ENCODE peak calls at places on chromosome 21, in six cellular contexts. One of them, this sample, is unnamed.
A peak's percentile ranks its signal among the peaks of the same experiment; 100 is the strongest.

GRCh38 chr21:26966360-26966977 is 419 bp downstream of the ADAMTS5 start:
- DNase-seq in PC-3: no peak
- DNase-seq in OCI-LY7: no peak
- DNase-seq in hepatocyte: peak; percentile 25
- DNase-seq in GM23338: peak; percentile 50
- DNase-seq in neural progenitor cell: no peak
- DNase-seq in this sample: no peak

GRCh38 chr21:15514073-15514946 is 215.5 kb upstream of the USP25 start:
- DNase-seq in GM23338: no peak
- DNase-seq in OCI-LY7: peak; percentile 84
- DNase-seq in neural progenitor cell: no peak
- DNase-seq in PC-3: no peak
- DNase-seq in hepatocyte: peak; percentile 40
- DNase-seq in this sample: no peak

GRCh38 chr21:26064506-26064905 is 106.1 kb downstream of the APP start:
- DNase-seq in PC-3: no peak
- DNase-seq in hepatocyte: no peak
- DNase-seq in GM23338: peak; percentile 65
- DNase-seq in neural progenitor cell: peak; percentile 31
- DNase-seq in OCI-LY7: no peak
- DNase-seq in this sample: no peak

GRCh38 chr21:43023175-43023574 is 48.8 kb downstream of the PKNOX1 start:
- DNase-seq in GM23338: no peak
- DNase-seq in hepatocyte: no peak
- DNase-seq in OCI-LY7: no peak
- DNase-seq in neural progenitor cell: no peak
- DNase-seq in PC-3: no peak
- DNase-seq in this sample: no peak

GRCh38 chr21:31072486-31072885 is 34.2 kb upstream of the KRTAP19-8 start:
- DNase-seq in hepatocyte: no peak
- DNase-seq in neural progenitor cell: no peak
- DNase-seq in GM23338: no peak
- DNase-seq in OCI-LY7: no peak
- DNase-seq in PC-3: no peak
- DNase-seq in this sample: no peak

GRCh38 chr21:15430577-15430976 is 299.2 kb upstream of the USP25 start:
- DNase-seq in hepatocyte: no peak
- DNase-seq in PC-3: no peak
- DNase-seq in OCI-LY7: no peak
- DNase-seq in GM23338: no peak
- DNase-seq in neural progenitor cell: no peak
- DNase-seq in this sample: no peak

GRCh38 chr21:42013338-42013737 is 3.2 kb upstream of the ZBTB21 start:
- DNase-seq in GM23338: no peak
- DNase-seq in OCI-LY7: no peak
- DNase-seq in hepatocyte: no peak
- DNase-seq in PC-3: no peak
- DNase-seq in neural progenitor cell: no peak
- DNase-seq in this sample: no peak

GRCh38 chr21:38989745-38990423 is 184.2 kb downstream of the ETS2 start:
- DNase-seq in PC-3: peak; percentile 48
- DNase-seq in OCI-LY7: no peak
- DNase-seq in GM23338: no peak
- DNase-seq in hepatocyte: peak; percentile 88
- DNase-seq in neural progenitor cell: peak; percentile 57
- DNase-seq in this sample: peak; percentile 55

GRCh38 chr21:31262728-31263127 is 81.3 kb downstream of the TIAM1 start:
- DNase-seq in PC-3: no peak
- DNase-seq in OCI-LY7: no peak
- DNase-seq in neural progenitor cell: no peak
- DNase-seq in GM23338: no peak
- DNase-seq in hepatocyte: no peak
- DNase-seq in this sample: no peak

GRCh38 chr21:15564907-15565306 is 164.9 kb upstream of the USP25 start:
- DNase-seq in PC-3: no peak
- DNase-seq in hepatocyte: peak; percentile 59
- DNase-seq in OCI-LY7: no peak
- DNase-seq in GM23338: no peak
- DNase-seq in neural progenitor cell: peak; percentile 8
- DNase-seq in this sample: no peak

GRCh38 chr21:41835711-41836154 is 43.4 kb downstream of the PRDM15 start:
- DNase-seq in hepatocyte: no peak
- DNase-seq in OCI-LY7: peak; percentile 79
- DNase-seq in GM23338: no peak
- DNase-seq in PC-3: no peak
- DNase-seq in neural progenitor cell: no peak
- DNase-seq in this sample: no peak

GRCh38 chr21:38747796-38748195 is 57.9 kb upstream of the ETS2 start:
- DNase-seq in neural progenitor cell: no peak
- DNase-seq in hepatocyte: no peak
- DNase-seq in OCI-LY7: no peak
- DNase-seq in PC-3: no peak
- DNase-seq in GM23338: no peak
- DNase-seq in this sample: no peak

GRCh38 chr21:44300262-44300959 is 558 bp downstream of the PFKL start:
- DNase-seq in GM23338: peak; percentile 61
- DNase-seq in neural progenitor cell: peak; percentile 60
- DNase-seq in PC-3: peak; percentile 57
- DNase-seq in hepatocyte: peak; percentile 88
- DNase-seq in OCI-LY7: peak; percentile 70
- DNase-seq in this sample: no peak

GRCh38 chr21:30615199-30615598 is 1.0 kb upstream of the KRTAP20-1 start:
- DNase-seq in hepatocyte: no peak
- DNase-seq in GM23338: no peak
- DNase-seq in neural progenitor cell: no peak
- DNase-seq in PC-3: no peak
- DNase-seq in OCI-LY7: no peak
- DNase-seq in this sample: no peak

GRCh38 chr21:44666401-44667320 is at the start of gene KRTAP12-2:
- DNase-seq in GM23338: no peak
- DNase-seq in PC-3: peak; percentile 61
- DNase-seq in hepatocyte: no peak
- DNase-seq in neural progenitor cell: no peak
- DNase-seq in OCI-LY7: no peak
- DNase-seq in this sample: no peak

GRCh38 chr21:38979271-38980196 is 173.8 kb downstream of the ETS2 start:
- DNase-seq in GM23338: peak; percentile 83
- DNase-seq in PC-3: peak; percentile 35
- DNase-seq in neural progenitor cell: peak; percentile 33
- DNase-seq in hepatocyte: peak; percentile 26
- DNase-seq in OCI-LY7: no peak
- DNase-seq in this sample: no peak

GRCh38 chr21:39341249-39341923 is 7.5 kb downstream of the HMGN1 start:
- DNase-seq in hepatocyte: no peak
- DNase-seq in OCI-LY7: no peak
- DNase-seq in PC-3: no peak
- DNase-seq in GM23338: no peak
- DNase-seq in neural progenitor cell: no peak
- DNase-seq in this sample: no peak

GRCh38 chr21:37074546-37074945 is 1.5 kb downstream of the TTC3 start:
- DNase-seq in neural progenitor cell: no peak
- DNase-seq in hepatocyte: no peak
- DNase-seq in PC-3: no peak
- DNase-seq in OCI-LY7: no peak
- DNase-seq in GM23338: no peak
- DNase-seq in this sample: no peak

GRCh38 chr21:17044696-17045095 is 468.1 kb upstream of the CXADR start:
- DNase-seq in OCI-LY7: no peak
- DNase-seq in neural progenitor cell: no peak
- DNase-seq in PC-3: no peak
- DNase-seq in hepatocyte: no peak
- DNase-seq in GM23338: no peak
- DNase-seq in this sample: no peak

GRCh38 chr21:42568834-42569731 is 55.4 kb downstream of the SLC37A1 start:
- DNase-seq in PC-3: no peak
- DNase-seq in neural progenitor cell: no peak
- DNase-seq in hepatocyte: no peak
- DNase-seq in OCI-LY7: no peak
- DNase-seq in GM23338: no peak
- DNase-seq in this sample: no peak

GRCh38 chr21:16535100-16535418 is 805.3 kb downstream of the USP25 start:
- DNase-seq in hepatocyte: no peak
- DNase-seq in neural progenitor cell: peak; percentile 8
- DNase-seq in GM23338: no peak
- DNase-seq in OCI-LY7: no peak
- DNase-seq in PC-3: peak; percentile 13
- DNase-seq in this sample: peak; percentile 11

DNA sequence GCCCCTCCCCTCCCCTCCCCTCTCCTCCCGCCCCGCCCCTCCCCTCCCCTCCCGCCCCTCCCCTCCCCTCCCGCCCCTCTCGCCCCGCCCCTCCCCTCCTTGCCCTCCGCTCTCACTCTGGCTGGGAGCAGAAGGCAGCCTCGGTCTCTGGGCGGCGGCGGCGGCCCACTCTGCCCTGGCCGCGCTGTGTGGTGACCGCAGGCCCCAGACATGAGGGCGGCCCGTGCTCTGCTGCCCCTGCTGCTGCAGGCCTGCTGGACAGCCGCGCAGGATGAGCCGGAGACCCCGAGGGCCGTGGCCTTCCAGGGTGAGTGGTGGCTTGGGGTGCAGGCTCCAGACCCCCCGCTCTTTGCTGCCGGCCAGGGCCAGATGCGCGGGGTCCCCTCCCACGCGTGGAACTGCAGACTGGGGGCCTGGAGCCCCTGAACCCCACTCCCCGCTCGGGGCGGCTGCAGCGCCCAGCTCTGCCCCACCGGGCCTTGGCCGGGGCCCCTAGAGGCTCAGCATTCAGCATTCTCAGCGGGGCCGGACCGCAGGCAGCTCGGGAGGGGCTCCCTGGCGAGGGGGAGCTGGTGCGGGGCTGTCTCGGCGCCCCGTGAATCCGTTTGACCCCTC is at the start of gene COL6A1:
- DNase-seq in neural progenitor cell: peak; percentile 88
- DNase-seq in hepatocyte: peak; percentile 84
- DNase-seq in PC-3: peak; percentile 50
- DNase-seq in GM23338: peak; percentile 52
- DNase-seq in OCI-LY7: no peak
- DNase-seq in this sample: no peak
- H2AFZ ChIP-seq in neural progenitor cell: peak within 1 kb of the TSS; percentile 82
- H2AFZ ChIP-seq in hepatocyte: peak within 1 kb of the TSS; percentile 40
- H2AFZ ChIP-seq in PC-3: peak within 1 kb of the TSS; percentile 63
- H2AFZ ChIP-seq in GM23338: peak within 1 kb of the TSS; percentile 66
- H2AFZ ChIP-seq in OCI-LY7: no peak within 1 kb of the TSS
- H2AFZ ChIP-seq in this sample: peak within 1 kb of the TSS; percentile 31

DNA sequence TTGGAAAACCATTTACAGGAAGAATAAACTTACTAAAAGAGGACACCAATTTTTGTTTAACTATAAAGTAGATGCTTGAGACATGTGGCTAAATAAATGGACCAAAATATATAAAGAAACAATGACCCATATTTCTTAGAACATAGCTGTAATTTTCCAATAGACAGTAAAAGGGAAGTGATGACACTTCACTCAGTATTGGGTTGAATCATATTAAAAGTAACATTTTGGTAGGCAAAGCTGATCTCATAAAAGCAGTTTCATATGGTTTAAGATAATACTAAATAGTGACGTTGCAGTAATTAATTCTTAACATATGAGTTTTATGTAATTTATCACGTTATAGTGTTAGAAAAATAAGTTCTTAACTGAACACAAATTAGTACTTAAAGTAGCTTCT is 308.9 kb upstream of the RUNX1 start:
- DNase-seq in hepatocyte: no peak
- DNase-seq in neural progenitor cell: no peak
- DNase-seq in PC-3: no peak
- DNase-seq in GM23338: no peak
- DNase-seq in OCI-LY7: no peak
- DNase-seq in this sample: no peak
- H2AFZ ChIP-seq in hepatocyte: no peak overlapping the region
- H2AFZ ChIP-seq in neural progenitor cell: no peak overlapping the region
- H2AFZ ChIP-seq in PC-3: no peak overlapping the region
- H2AFZ ChIP-seq in GM23338: no peak overlapping the region
- H2AFZ ChIP-seq in OCI-LY7: no peak overlapping the region
- H2AFZ ChIP-seq in this sample: no peak overlapping the region

GRCh38 chr21:32425628-32426027 is 13.1 kb downstream of the EVA1C start:
- DNase-seq in GM23338: no peak
- DNase-seq in neural progenitor cell: no peak
- DNase-seq in PC-3: no peak
- DNase-seq in hepatocyte: no peak
- DNase-seq in OCI-LY7: no peak
- DNase-seq in this sample: no peak

GRCh38 chr21:32427958-32428623 is 15.6 kb downstream of the EVA1C start:
- DNase-seq in hepatocyte: no peak
- DNase-seq in neural progenitor cell: no peak
- DNase-seq in OCI-LY7: no peak
- DNase-seq in PC-3: no peak
- DNase-seq in GM23338: no peak
- DNase-seq in this sample: no peak

GRCh38 chr21:32424674-32425073 is 12.2 kb downstream of the EVA1C start:
- DNase-seq in PC-3: peak; percentile 31
- DNase-seq in hepatocyte: no peak
- DNase-seq in neural progenitor cell: no peak
- DNase-seq in GM23338: no peak
- DNase-seq in OCI-LY7: no peak
- DNase-seq in this sample: no peak

GRCh38 chr21:32426592-32427051 is 14.1 kb downstream of the EVA1C start:
- DNase-seq in OCI-LY7: no peak
- DNase-seq in neural progenitor cell: no peak
- DNase-seq in hepatocyte: no peak
- DNase-seq in GM23338: no peak
- DNase-seq in PC-3: peak; percentile 86
- DNase-seq in this sample: no peak

DNA sequence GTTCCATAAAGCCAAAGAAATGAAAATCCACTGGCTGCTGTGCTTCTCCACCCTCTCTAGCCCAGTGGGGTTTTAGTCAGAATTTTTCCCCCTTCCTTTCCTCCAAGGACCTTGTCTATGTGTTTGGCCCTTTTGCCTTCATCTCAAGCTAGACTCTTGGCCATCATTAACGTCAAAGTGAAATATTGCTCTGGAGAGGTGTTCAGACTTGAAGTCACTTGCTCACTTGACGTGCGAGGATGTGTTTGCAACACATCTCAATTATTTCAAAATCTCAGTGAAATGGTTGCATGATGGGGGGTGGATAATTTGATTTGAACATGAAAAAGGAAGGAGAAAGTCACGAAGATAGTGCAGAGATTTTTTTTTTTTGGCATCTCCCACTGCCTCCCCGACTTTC is 13.6 kb downstream of the EVA1C start:
- DNase-seq in neural progenitor cell: no peak
- DNase-seq in GM23338: no peak
- DNase-seq in PC-3: peak; percentile 3
- DNase-seq in OCI-LY7: no peak
- DNase-seq in hepatocyte: no peak
- DNase-seq in this sample: no peak
- H2AFZ ChIP-seq in neural progenitor cell: no peak overlapping the region
- H2AFZ ChIP-seq in GM23338: no peak overlapping the region
- H2AFZ ChIP-seq in PC-3: peak overlapping the region; percentile 60
- H2AFZ ChIP-seq in OCI-LY7: no peak overlapping the region
- H2AFZ ChIP-seq in hepatocyte: no peak overlapping the region
- H2AFZ ChIP-seq in this sample: peak overlapping the region; percentile 64

GRCh38 chr21:21199342-21200102 is 201.3 kb downstream of the NCAM2 start:
- DNase-seq in PC-3: no peak
- DNase-seq in neural progenitor cell: no peak
- DNase-seq in OCI-LY7: no peak
- DNase-seq in hepatocyte: no peak
- DNase-seq in GM23338: no peak
- DNase-seq in this sample: no peak
- H2AFZ ChIP-seq in PC-3: peak overlapping the region; percentile 23
- H2AFZ ChIP-seq in neural progenitor cell: no peak overlapping the region
- H2AFZ ChIP-seq in OCI-LY7: no peak overlapping the region
- H2AFZ ChIP-seq in hepatocyte: no peak overlapping the region
- H2AFZ ChIP-seq in GM23338: no peak overlapping the region
- H2AFZ ChIP-seq in this sample: peak overlapping the region; percentile 69

This sample was measured in keratinocyte.